ENCODE peak calls at places on chromosomes 4 and X, in nine cellular contexts. O, S, H, Z, T, A, R, G and W are unnamed samples.

GRCh38 chr4:21948347-21949072 is at the start of gene KCNIP4:
- DNase-seq in H (peak), T (no peak), O (no peak), A (peak), G (peak), S (no peak), R (no peak), Z (peak), W (peak)

GRCh38 chr4:140374130-140374477 is 658 bp downstream of the SCOC start:
- DNase-seq in Z (no peak), G (no peak), R (no peak), S (no peak), H (no peak), T (no peak), A (no peak), O (no peak), W (no peak)

GRCh38 chr4:108008721-108009120 is 19.0 kb downstream of the HADH start:
- DNase-seq in G (no peak), Z (peak), A (no peak), R (no peak), S (no peak), O (no peak), T (no peak), H (no peak), W (no peak)

GRCh38 chrX:125203379-125203736 is 116.3 kb upstream of the TEX13C start:
- DNase-seq in T (no peak), O (no peak), Z (no peak), A (peak), G (no peak), S (no peak), H (no peak), R (no peak), W (peak)

GRCh38 chrX:86021652-86022289 is 25.6 kb downstream of the CHM start:
- DNase-seq in Z (no peak), R (no peak), T (no peak), H (no peak), G (no peak), O (no peak), S (no peak), A (no peak), W (no peak)

GRCh38 chr4:119172223-119172622 is 36.6 kb downstream of the MYOZ2 start:
- DNase-seq in Z (no peak), R (no peak), A (no peak), T (no peak), H (peak), O (no peak), S (no peak), G (no peak), W (no peak)

GRCh38 chr4:2163311-2163821 is 78.6 kb downstream of the HAUS3 start:
- DNase-seq in R (no peak), O (peak), G (no peak), S (no peak), H (no peak), Z (peak), T (no peak), A (no peak), W (no peak)

GRCh38 chr4:20284990-20285389 is 33.3 kb downstream of the SLIT2 start:
- DNase-seq in H (no peak), T (no peak), O (no peak), S (no peak), G (no peak), Z (no peak), R (no peak), A (no peak), W (no peak)

GRCh38 chr4:40283968-40284367 is 51.2 kb upstream of the CHRNA9 start:
- DNase-seq in S (no peak), H (peak), G (no peak), A (peak), Z (no peak), O (no peak), T (peak), R (no peak), W (no peak)

GRCh38 chr4:55037728-55038127 is 87.7 kb downstream of the KDR start:
- DNase-seq in O (no peak), S (no peak), R (no peak), A (no peak), G (no peak), Z (no peak), T (no peak), H (no peak), W (no peak)

GRCh38 chr4:77579406-77580076 is 26.1 kb upstream of the CXCL13 start:
- DNase-seq in G (no peak), A (no peak), Z (peak), T (no peak), R (no peak), S (no peak), H (no peak), O (no peak), W (no peak)

GRCh38 chr4:183971938-183972490 is 66.9 kb downstream of the STOX2 start:
- DNase-seq in Z (no peak), T (no peak), O (no peak), R (peak), H (no peak), A (no peak), S (no peak), G (no peak), W (no peak)

GRCh38 chr4:24736066-24736465 is 59.3 kb upstream of the SOD3 start:
- DNase-seq in R (no peak), T (no peak), G (peak), H (no peak), Z (peak), O (peak), A (peak), S (no peak), W (no peak)

GRCh38 chrX:17214962-17215361 is 160.0 kb upstream of the NHS start:
- DNase-seq in O (no peak), R (no peak), H (no peak), A (no peak), G (no peak), Z (no peak), S (no peak), T (no peak), W (no peak)

GRCh38 chr4:132003593-132003992 is 1145.5 kb upstream of the PCDH10 start:
- DNase-seq in S (no peak), A (no peak), G (no peak), H (no peak), R (no peak), Z (no peak), O (no peak), T (no peak), W (no peak)

GRCh38 chrX:21711126-21711847 is 46.6 kb downstream of the SMPX start:
- DNase-seq in T (no peak), H (no peak), A (no peak), Z (no peak), R (peak), O (no peak), S (no peak), G (no peak), W (no peak)

GRCh38 chr4:5772528-5773270 is 61.7 kb downstream of the EVC start:
- DNase-seq in A (no peak), O (no peak), Z (no peak), H (no peak), G (peak), S (no peak), T (peak), R (no peak), W (no peak)

GRCh38 chrX:74449322-74449936 is 28.1 kb downstream of the SLC16A2 start:
- DNase-seq in H (peak), G (no peak), A (no peak), S (no peak), O (no peak), R (no peak), Z (peak), T (no peak), W (no peak)

GRCh38 chr4:38873290-38873949 is 5.8 kb downstream of the FAM114A1 start:
- DNase-seq in H (no peak), R (no peak), T (no peak), O (no peak), Z (no peak), A (peak), S (no peak), G (no peak), W (no peak)
- TF ChIP-seq CTCF in H (peak), R (no peak), T (no peak), O (no peak), Z (peak), A (no peak), S (no peak), G (peak), W (no peak)

GRCh38 chr4:126957555-126958440 is 675.0 kb upstream of the INTU start:
- DNase-seq in H (no peak), R (no peak), G (no peak), Z (peak), T (no peak), S (no peak), O (no peak), A (no peak), W (no peak)
- TF ChIP-seq CTCF in H (no peak), R (peak), G (no peak), Z (peak), T (no peak), S (no peak), O (no peak), A (no peak), W (no peak)

GRCh38 chrX:10017866-10018265 is 50.7 kb downstream of the CLDN34 start:
- DNase-seq in O (peak), T (peak), A (peak), H (no peak), G (no peak), S (no peak), R (no peak), Z (peak), W (no peak)
- TF ChIP-seq CTCF in O (no peak), T (no peak), A (no peak), H (no peak), G (no peak), S (no peak), R (no peak), Z (no peak), W (no peak)

GRCh38 chrX:39759526-39760224 is 338.1 kb downstream of the BCOR start:
- DNase-seq in H (no peak), R (no peak), O (no peak), S (peak), G (no peak), Z (peak), A (no peak), T (peak), W (no peak)
- TF ChIP-seq CTCF in H (no peak), R (no peak), O (no peak), S (no peak), G (no peak), Z (peak), A (no peak), T (no peak), W (no peak)

GRCh38 chr4:123649248-123649643 is 252.7 kb downstream of the SPRY1 start:
- DNase-seq in R (no peak), S (no peak), H (no peak), Z (peak), O (no peak), T (no peak), A (no peak), G (no peak), W (no peak)
- TF ChIP-seq CTCF in R (no peak), S (no peak), H (no peak), Z (no peak), O (no peak), T (no peak), A (no peak), G (no peak), W (no peak)